ENCODE peak calls at places on chromosomes 16 and 17, in five cellular contexts. X is right lobe of liver, W is cardiac fibroblast, B is prostate gland, S is PC-9. J is an unnamed sample.

GRCh38 chr17:64216385-64217248 is 46.4 kb downstream of the TEX2 start:
- DNase-seq in X (peak), W (peak), B (no peak), S (no peak), J (peak)

GRCh38 chr17:21278304-21279197 is 6.0 kb upstream of the MAP2K3 start:
- DNase-seq in X (peak), W (no peak), B (no peak), S (peak), J (no peak)

GRCh38 chr16:63581560-63581959 is 1540.3 kb downstream of the CDH11 start:
- DNase-seq in X (no peak), W (peak), B (no peak), S (no peak), J (peak)

GRCh38 chr17:64084940-64085649 is 44.8 kb downstream of the ERN1 start:
- DNase-seq in X (no peak), W (no peak), B (no peak), S (no peak), J (no peak)

GRCh38 chr16:87076950-87077749 is 240.0 kb downstream of the C16orf95 start:
- DNase-seq in X (peak), W (peak), B (no peak), S (no peak), J (no peak)

GRCh38 chr16:83733301-83733700 is 74.5 kb upstream of the HSBP1 start:
- DNase-seq in X (no peak), W (no peak), B (no peak), S (no peak), J (no peak)

GRCh38 chr17:35808240-35808961 is 883 bp upstream of the TAF15 start:
- DNase-seq in X (no peak), W (no peak), B (no peak), S (peak), J (no peak)

GRCh38 chr16:50671644-50672260 is 9.4 kb downstream of the SNX20 start:
- DNase-seq in X (no peak), W (peak), B (no peak), S (no peak), J (peak)

GRCh38 chr17:29093090-29093871 is 50.3 kb downstream of the PIPOX start:
- DNase-seq in X (no peak), W (no peak), B (no peak), S (no peak), J (no peak)

GRCh38 chr16:80006175-80006895 is 405.8 kb upstream of the MAF start:
- DNase-seq in X (no peak), W (peak), B (no peak), S (peak), J (no peak)

GRCh38 chr16:29678691-29679267 is at the start of gene QPRT:
- DNase-seq in X (peak), W (peak), B (no peak), S (peak), J (peak)

GRCh38 chr16:29316673-29317237 is 89.8 kb downstream of the NPIPB11 start:
- DNase-seq in X (no peak), W (no peak), B (no peak), S (no peak), J (no peak)

GRCh38 chr17:61848247-61848646 is 15.1 kb downstream of the BRIP1 start:
- DNase-seq in X (no peak), W (no peak), B (no peak), S (no peak), J (no peak)

GRCh38 chr17:69269174-69269998 is 40.8 kb upstream of the ABCA10 start:
- DNase-seq in X (no peak), W (peak), B (no peak), S (peak), J (no peak)

GRCh38 chr17:57874434-57875108 is 24.7 kb upstream of the MRPS23 start:
- DNase-seq in X (no peak), W (peak), B (no peak), S (no peak), J (peak)

GRCh38 chr17:31248986-31249385 is 48.1 kb downstream of the OMG start:
- DNase-seq in X (no peak), W (peak), B (no peak), S (peak), J (no peak)

GRCh38 chr17:2241823-2242222 is 61.8 kb downstream of the SMG6 start:
- DNase-seq in X (no peak), W (peak), B (no peak), S (no peak), J (no peak)

GRCh38 chr16:59249049-59249448 is 514.9 kb upstream of the GOT2 start:
- DNase-seq in X (peak), W (no peak), B (no peak), S (no peak), J (no peak)

GRCh38 chr17:40551874-40552768 is 13.2 kb downstream of the CCR7 start:
- DNase-seq in X (peak), W (peak), B (no peak), S (no peak), J (peak)

GRCh38 chr16:28010671-28011070 is 52.8 kb downstream of the GSG1L start:
- DNase-seq in X (no peak), W (peak), B (no peak), S (no peak), J (no peak)

GRCh38 chr16:85123891-85124635 is 11.8 kb upstream of the CIBAR2 start:
- DNase-seq in X (no peak), W (peak), B (no peak), S (peak), J (peak)

GRCh38 chr17:35747540-35748017 is 5.5 kb downstream of the GAS2L2 start:
- DNase-seq in X (peak), W (peak), B (peak), S (no peak), J (peak)

GRCh38 chr17:67074781-67075180 is 30.4 kb downstream of the CACNG1 start:
- DNase-seq in X (no peak), W (no peak), B (no peak), S (no peak), J (no peak)

GRCh38 chr17:82642022-82642421 is 6.2 kb downstream of the WDR45B start:
- DNase-seq in X (no peak), W (no peak), B (no peak), S (no peak), J (no peak)

GRCh38 chr16:89922884-89923639 is at the start of gene TUBB3:
- DNase-seq in X (peak), W (peak), B (peak), S (no peak), J (peak)

GRCh38 chr17:74840989-74841666 is 18.6 kb downstream of the GRIN2C start:
- DNase-seq in X (no peak), W (peak), B (peak), S (no peak), J (peak)

GRCh38 chr16:68395806-68396205 is 52.5 kb downstream of the SMPD3 start:
- DNase-seq in X (no peak), W (no peak), B (no peak), S (no peak), J (no peak)

GRCh38 chr17:29102741-29103181 is 59.8 kb downstream of the PIPOX start:
- DNase-seq in X (no peak), W (no peak), B (no peak), S (peak), J (no peak)

GRCh38 chr16:71723537-71724319 is 773 bp downstream of the PHLPP2 start:
- DNase-seq in X (peak), W (peak), B (peak), S (peak), J (peak)

GRCh38 chr16:66097746-66098145 is 268.7 kb upstream of the CDH5 start:
- DNase-seq in X (no peak), W (no peak), B (no peak), S (no peak), J (no peak)

GRCh38 chr16:66093217-66093616 is 273.3 kb upstream of the CDH5 start:
- DNase-seq in X (no peak), W (no peak), B (no peak), S (no peak), J (no peak)

GRCh38 chr16:66099261-66099660 is 267.2 kb upstream of the CDH5 start:
- DNase-seq in X (no peak), W (no peak), B (no peak), S (no peak), J (no peak)

GRCh38 chr16:66091462-66091861 is 275.0 kb upstream of the CDH5 start:
- DNase-seq in X (no peak), W (no peak), B (no peak), S (no peak), J (no peak)

DNA sequence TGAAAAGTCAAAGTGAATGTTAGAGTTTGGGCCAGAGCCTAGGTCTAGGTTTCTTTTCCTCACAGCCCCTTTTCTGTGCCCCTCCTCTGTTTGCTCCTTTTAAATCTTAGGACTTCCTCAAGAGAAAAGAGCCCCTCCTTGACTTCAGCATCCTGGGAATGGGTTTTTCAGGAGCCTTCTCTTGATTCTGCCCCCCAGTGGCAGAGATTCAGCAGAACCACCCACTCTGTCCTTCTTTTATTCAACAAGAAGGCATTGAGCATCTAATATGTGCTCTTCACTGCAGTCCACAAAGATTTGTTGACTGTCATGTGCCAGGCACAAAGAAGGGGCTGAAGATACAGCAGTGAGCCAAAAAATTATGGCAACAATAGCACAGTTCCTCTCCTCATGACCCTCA is 270.8 kb upstream of the CDH5 start:
- DNase-seq in X (no peak), W (peak), B (no peak), S (no peak), J (no peak)
- TF ChIP-seq CTCF in X (no peak), W (no peak), B (no peak), S (no peak), J (no peak)

GRCh38 chr17:48854774-48855476 is 24.1 kb downstream of the CALCOCO2 start:
- DNase-seq in X (no peak), W (no peak), B (no peak), S (no peak), J (no peak)
- H3K4me3 ChIP-seq in X (no peak), W (no peak), B (no peak), S (no peak), J (no peak)

GRCh38 chr16:551210-551609 is 9.0 kb upstream of the PRR35 start:
- DNase-seq in X (no peak), W (no peak), B (no peak), S (no peak), J (no peak)

GRCh38 chr16:548586-548985 is 11.6 kb upstream of the PRR35 start:
- DNase-seq in X (no peak), W (no peak), B (no peak), S (no peak), J (no peak)

GRCh38 chr16:546909-547770 is 13.1 kb upstream of the PRR35 start:
- DNase-seq in X (no peak), W (peak), B (peak), S (no peak), J (peak)

GRCh38 chr16:552171-552570 is 8.0 kb upstream of the PRR35 start:
- DNase-seq in X (no peak), W (no peak), B (no peak), S (no peak), J (no peak)

GRCh38 chr16:549544-550263 is 10.5 kb upstream of the PRR35 start:
- DNase-seq in X (no peak), W (no peak), B (no peak), S (no peak), J (no peak)
- TF ChIP-seq CTCF in X (no peak), W (no peak), B (no peak), S (no peak), J (no peak)

GRCh38 chr16:56609463-56609921 is 1.1 kb downstream of the MT2A start:
- DNase-seq in X (peak), W (peak), B (peak), S (peak), J (peak)

GRCh38 chr16:56608876-56609462 is 585 bp downstream of the MT2A start:
- DNase-seq in X (no peak), W (peak), B (no peak), S (no peak), J (no peak)

GRCh38 chr16:56610017-56610608 is 1.7 kb downstream of the MT2A start:
- DNase-seq in X (peak), W (peak), B (peak), S (peak), J (peak)

GRCh38 chr16:56611281-56611833 is 3.0 kb downstream of the MT2A start:
- DNase-seq in X (peak), W (peak), B (no peak), S (peak), J (peak)

DNA sequence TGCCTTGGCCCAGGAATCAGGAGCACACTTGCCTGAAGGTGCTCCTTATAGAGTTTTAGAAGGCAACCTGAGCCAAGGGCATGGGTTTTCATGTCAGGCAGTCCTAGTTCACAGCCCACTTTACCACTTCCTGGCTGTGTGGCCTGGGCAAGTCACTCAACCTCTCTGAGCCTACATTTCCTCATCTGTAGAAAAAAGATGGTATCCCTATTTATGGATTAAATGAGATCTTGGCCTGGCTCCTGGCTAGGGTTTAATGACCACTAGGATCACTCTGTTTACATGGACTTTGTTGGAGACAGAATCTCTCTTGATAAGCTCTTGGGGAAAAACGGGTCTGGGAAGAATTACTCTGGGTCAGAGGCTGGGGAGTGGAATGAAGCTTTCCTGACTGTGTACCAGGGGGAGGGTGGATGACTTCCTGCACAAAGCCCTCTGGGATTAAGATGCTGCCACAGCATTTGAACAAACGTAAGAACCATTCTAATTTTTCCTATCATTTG is 2.3 kb downstream of the MT2A start:
- DNase-seq in X (no peak), W (peak), B (no peak), S (no peak), J (no peak)
- H3K4me3 ChIP-seq in X (peak), W (no peak), B (no peak), S (peak), J (no peak)

GRCh38 chr16:1708083-1708767 is 2.2 kb downstream of the MAPK8IP3 start:
- DNase-seq in X (no peak), W (no peak), B (no peak), S (no peak), J (no peak)

GRCh38 chr16:1708768-1709180 is 2.8 kb downstream of the MAPK8IP3 start:
- DNase-seq in X (no peak), W (peak), B (no peak), S (no peak), J (no peak)

GRCh38 chr16:1706386-1707192 is 594 bp downstream of the MAPK8IP3 start:
- DNase-seq in X (peak), W (peak), B (no peak), S (no peak), J (no peak)

GRCh38 chr16:1705688-1706385 is at the start of gene MAPK8IP3:
- DNase-seq in X (peak), W (peak), B (peak), S (peak), J (peak)

DNA sequence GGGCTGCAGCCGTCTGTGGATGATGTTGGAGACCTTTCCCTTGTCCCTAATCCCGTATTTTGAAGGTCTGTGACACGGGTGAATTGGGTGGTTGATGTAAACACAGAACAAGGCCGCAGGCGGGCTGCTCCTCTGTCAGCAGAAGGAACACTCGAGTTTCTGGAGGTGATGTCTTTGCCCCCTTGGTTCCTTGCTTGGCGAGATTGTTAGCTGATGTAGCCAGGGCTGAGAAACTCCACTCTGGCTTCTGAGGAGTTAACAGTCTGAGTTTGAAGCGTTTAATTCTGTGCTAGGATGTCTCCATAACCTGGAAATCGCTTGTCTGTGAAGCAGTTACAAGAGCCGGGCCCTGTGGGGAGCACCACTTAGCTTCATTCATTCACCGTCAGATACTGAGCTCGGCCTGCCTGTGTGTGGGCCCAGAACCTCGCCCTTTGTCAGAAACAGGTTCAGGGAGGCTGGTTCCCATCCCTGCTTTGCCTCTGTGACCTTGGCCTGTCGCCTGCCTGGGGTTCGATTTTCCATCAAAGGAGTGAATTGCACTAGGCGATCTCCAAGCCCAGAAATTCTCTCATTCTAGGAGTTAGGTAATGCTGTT is 1.3 kb downstream of the MAPK8IP3 start:
- DNase-seq in X (no peak), W (peak), B (no peak), S (no peak), J (no peak)
- TF ChIP-seq CTCF in X (no peak), W (no peak), B (no peak), S (no peak), J (no peak)

GRCh38 chr17:78917451-78918307 is 7.5 kb downstream of the TIMP2 start:
- DNase-seq in X (no peak), W (no peak), B (no peak), S (no peak), J (no peak)

GRCh38 chr17:78918979-78919378 is 6.2 kb downstream of the TIMP2 start:
- DNase-seq in X (no peak), W (no peak), B (no peak), S (no peak), J (no peak)

GRCh38 chr17:78921437-78921971 is 3.7 kb downstream of the TIMP2 start:
- DNase-seq in X (no peak), W (no peak), B (no peak), S (no peak), J (no peak)

GRCh38 chr17:78920528-78920927 is 4.7 kb downstream of the TIMP2 start:
- DNase-seq in X (no peak), W (no peak), B (no peak), S (no peak), J (no peak)

DNA sequence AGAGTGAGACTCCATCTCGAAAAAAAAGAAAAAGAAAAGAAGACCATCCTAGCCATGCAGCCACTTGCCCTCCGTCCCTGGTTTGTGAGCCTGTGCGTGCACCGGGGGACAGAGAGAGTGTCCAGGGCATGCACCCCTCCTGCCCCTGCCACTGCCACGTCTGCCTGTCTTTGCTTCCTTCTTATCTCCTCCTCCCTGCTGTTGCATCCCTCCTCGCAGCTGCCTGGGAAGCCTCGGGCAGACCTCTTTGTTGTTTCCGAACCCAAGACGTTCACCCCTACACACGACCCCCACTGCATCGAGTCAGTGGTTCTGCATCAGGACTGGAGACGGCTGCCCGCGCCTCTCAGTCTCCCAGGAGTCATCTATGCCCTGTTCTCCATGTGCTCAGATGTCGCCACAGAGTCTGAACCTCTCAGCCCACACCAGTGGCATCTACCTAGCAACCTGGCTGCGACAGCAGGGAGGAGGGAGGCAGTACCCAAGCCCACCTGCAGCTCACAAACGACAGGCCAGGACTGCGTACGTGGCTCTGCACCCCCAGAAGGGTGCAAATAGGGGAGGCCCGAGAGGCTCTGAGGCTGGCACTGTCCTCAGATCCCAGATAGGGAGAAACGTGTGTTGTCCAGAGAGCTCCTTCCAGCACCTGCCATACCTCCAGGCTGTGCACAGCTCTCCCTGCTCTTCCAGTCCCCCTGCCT is 5.2 kb downstream of the TIMP2 start:
- DNase-seq in X (no peak), W (no peak), B (no peak), S (no peak), J (no peak)
- H3K4me3 ChIP-seq in X (no peak), W (no peak), B (no peak), S (no peak), J (no peak)

GRCh38 chr17:11981862-11982261 is 15.4 kb downstream of the ZNF18 start:
- DNase-seq in X (no peak), W (no peak), B (no peak), S (no peak), J (no peak)

GRCh38 chr17:11986179-11986938 is 10.9 kb downstream of the ZNF18 start:
- DNase-seq in X (peak), W (no peak), B (peak), S (no peak), J (peak)

GRCh38 chr17:11979795-11980194 is 17.5 kb downstream of the ZNF18 start:
- DNase-seq in X (no peak), W (no peak), B (no peak), S (no peak), J (no peak)

DNA sequence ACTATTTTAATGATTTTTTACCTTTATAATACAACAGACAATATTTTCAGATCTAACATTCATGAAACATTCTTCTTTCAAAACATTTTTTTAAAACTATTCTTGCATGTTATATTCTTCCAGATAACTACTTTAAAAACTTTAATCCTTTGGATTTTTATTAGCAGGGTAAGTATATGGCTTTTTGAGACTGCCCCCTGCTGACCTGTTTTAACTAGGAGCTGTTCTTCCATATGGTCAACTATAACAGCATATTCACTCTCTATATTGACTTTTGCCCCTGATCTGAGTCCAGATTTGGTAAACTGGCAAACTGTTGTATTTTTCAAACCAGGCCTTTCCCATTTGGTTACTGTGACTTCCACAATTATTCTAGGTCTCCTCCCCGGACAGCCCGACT is 16.5 kb downstream of the ZNF18 start:
- DNase-seq in X (no peak), W (peak), B (no peak), S (no peak), J (no peak)
- TF ChIP-seq CTCF in X (no peak), W (peak), B (no peak), S (no peak), J (no peak)

GRCh38 chr17:50219939-50220465 is 18.6 kb upstream of the COL1A1 start:
- DNase-seq in X (no peak), W (peak), B (no peak), S (peak), J (no peak)
- H3K4me3 ChIP-seq in X (no peak), W (no peak), B (no peak), S (no peak), J (no peak)

J was measured in testis.